ENCODE peak calls at places on chromosome 11, in six cellular contexts. N is fibroblast of pulmonary artery, Q is pulmonary artery endothelial cell, L is neural crest cell, W is HCT116, K is Calu3. B is an unnamed sample.
A peak's percentile ranks its signal among the peaks of the same experiment; 100 is the strongest.

GRCh38 chr11:41031571-41032060 is 427.8 kb downstream of the LRRC4C start:
- DNase-seq in N (no peak), Q (no peak), L (no peak), W (no peak), K (no peak), B (no peak)

GRCh38 chr11:73431431-73431830 is 55.2 kb downstream of the RELT start:
- DNase-seq in N (no peak), Q (no peak), L (no peak), W (no peak), K (no peak), B (no peak)

GRCh38 chr11:3073029-3073435 is 15.8 kb upstream of the CARS1 start:
- DNase-seq in N (peak; percentile 95), Q (peak; percentile 74), L (no peak), W (no peak), K (no peak), B (no peak)

GRCh38 chr11:61141601-61142028 is 19.6 kb downstream of the VPS37C start:
- DNase-seq in N (no peak), Q (no peak), L (no peak), W (no peak), K (peak; percentile 57), B (no peak)

GRCh38 chr11:127639916-127640315 is 639.3 kb upstream of the KIRREL3 start:
- DNase-seq in N (no peak), Q (no peak), L (no peak), W (no peak), K (no peak), B (no peak)

GRCh38 chr11:110526323-110526722 is 96.6 kb downstream of the FDX1 start:
- DNase-seq in N (no peak), Q (no peak), L (no peak), W (no peak), K (no peak), B (no peak)

GRCh38 chr11:17439316-17439782 is 37.3 kb downstream of the ABCC8 start:
- DNase-seq in N (no peak), Q (no peak), L (no peak), W (no peak), K (peak; percentile 12), B (no peak)

GRCh38 chr11:78036313-78036712 is 13.2 kb upstream of the KCTD14 start:
- DNase-seq in N (no peak), Q (no peak), L (no peak), W (no peak), K (no peak), B (no peak)

GRCh38 chr11:124583827-124584226 is 14.0 kb downstream of the OR8A1 start:
- DNase-seq in N (no peak), Q (no peak), L (no peak), W (no peak), K (no peak), B (no peak)

GRCh38 chr11:110376711-110377324 is 52.9 kb upstream of the FDX1 start:
- DNase-seq in N (peak; percentile 90), Q (peak; percentile 81), L (peak; percentile 48), W (peak; percentile 85), K (peak; percentile 75), B (peak; percentile 94)

GRCh38 chr11:2802389-2803185 is 83.0 kb downstream of the CDKN1C start:
- DNase-seq in N (no peak), Q (no peak), L (no peak), W (no peak), K (no peak), B (no peak)

GRCh38 chr11:85752890-85753581 is 57.9 kb downstream of the SYTL2 start:
- DNase-seq in N (no peak), Q (no peak), L (no peak), W (no peak), K (no peak), B (no peak)

B was measured in SW 1271.